ENCODE peak calls at places on chromosome 16, in seven cellular contexts. D, C, J, F, E, U and G are unnamed samples.

GRCh38 chr16:30353438-30354129 is 1.5 kb downstream of the CD2BP2 start:
- DNase-seq in E (no peak), U (no peak), F (no peak), D (no peak), J (no peak), C (no peak), G (no peak)

GRCh38 chr16:68533937-68534336 is 5.2 kb upstream of the ZFP90 start:
- DNase-seq in U (no peak), F (no peak), J (no peak), E (no peak), D (no peak), C (no peak), G (no peak)

GRCh38 chr16:86245895-86246294 is 264.4 kb upstream of the FOXF1 start:
- DNase-seq in C (no peak), J (no peak), U (no peak), D (no peak), E (no peak), F (peak; percentile 19), G (no peak)

GRCh38 chr16:75025766-75026165 is 26.9 kb downstream of the ZNRF1 start:
- DNase-seq in U (peak; percentile 45), D (no peak), C (no peak), J (no peak), E (peak; percentile 34), F (no peak), G (no peak)

GRCh38 chr16:86126891-86127290 is 227.9 kb downstream of the IRF8 start:
- DNase-seq in F (no peak), D (no peak), E (no peak), J (no peak), C (no peak), U (no peak), G (no peak)

GRCh38 chr16:72093448-72094265 is at the start of the genes DHX38 and TXNL4B:
- DNase-seq in D (peak; percentile 99), E (peak; percentile 92), U (peak; percentile 95), F (peak; percentile 85), C (peak; percentile 99), J (peak; percentile 98), G (peak; percentile 100)

GRCh38 chr16:1055557-1055924 is 17.0 kb upstream of the SSTR5 start:
- DNase-seq in D (no peak), J (no peak), F (no peak), C (no peak), U (no peak), E (no peak), G (no peak)

GRCh38 chr16:22217890-22218730 is 12.0 kb downstream of the EEF2K start:
- DNase-seq in E (no peak), J (peak; percentile 83), D (no peak), F (no peak), C (no peak), U (peak; percentile 76), G (no peak)

GRCh38 chr16:1825864-1826690 is 548 bp downstream of the HAGH start:
- DNase-seq in C (no peak), F (peak; percentile 59), U (no peak), D (no peak), J (no peak), E (peak; percentile 75), G (peak; percentile 32)

GRCh38 chr16:22014271-22014873 is 6.5 kb downstream of the MOSMO start:
- DNase-seq in C (no peak), U (no peak), E (no peak), J (no peak), F (no peak), D (no peak), G (no peak)

GRCh38 chr16:2710711-2711231 is 9.3 kb downstream of the PRSS27 start:
- DNase-seq in C (no peak), J (no peak), E (no peak), U (no peak), D (no peak), F (no peak), G (no peak)

GRCh38 chr16:2963074-2963610 is 933 bp upstream of the KREMEN2 start:
- DNase-seq in J (no peak), D (no peak), E (no peak), U (peak; percentile 90), C (no peak), F (no peak), G (no peak)

GRCh38 chr16:56294599-56294998 is 103.3 kb downstream of the GNAO1 start:
- DNase-seq in U (no peak), J (no peak), C (no peak), D (no peak), E (no peak), F (no peak), G (no peak)

GRCh38 chr16:1003551-1004347 is 22.2 kb downstream of the SOX8 start:
- DNase-seq in E (no peak), U (no peak), C (no peak), F (no peak), D (no peak), J (no peak), G (no peak)

GRCh38 chr16:75351183-75351582 is 82.1 kb downstream of the CFDP1 start:
- DNase-seq in C (no peak), U (no peak), D (no peak), J (no peak), E (peak; percentile 27), F (no peak), G (no peak)

GRCh38 chr16:49588729-49589384 is 215.3 kb downstream of the C16orf78 start:
- DNase-seq in U (no peak), C (peak; percentile 59), D (no peak), F (peak; percentile 53), J (no peak), E (no peak), G (no peak)

DNA sequence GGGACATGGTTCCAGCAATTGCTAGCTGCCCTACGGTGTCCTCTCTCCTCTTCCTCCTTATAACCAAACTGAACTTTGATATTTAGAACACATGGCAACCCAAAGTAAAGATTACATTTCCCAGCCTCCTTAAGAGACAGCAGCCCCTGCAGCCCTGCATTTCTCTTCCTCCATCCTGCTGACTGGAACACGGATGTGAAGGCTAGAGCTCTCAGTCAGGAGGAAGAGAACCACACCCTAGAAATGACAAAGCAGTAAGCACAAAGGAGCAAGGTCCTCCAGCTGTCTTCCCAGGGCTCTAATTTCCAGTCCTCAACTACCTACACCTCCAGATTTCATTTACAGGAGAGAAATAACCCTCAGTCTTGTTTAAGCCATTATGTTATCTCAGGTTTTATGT is 10.9 kb downstream of the DYNC1LI2 start:
- DNase-seq in J (no peak), F (no peak), U (peak; percentile 50), E (no peak), C (no peak), D (no peak), G (no peak)
- H3K36me3 ChIP-seq in J (peaks cover 16% of the 10 kb centered on the region), F (peaks cover 82% of the 10 kb centered on the region), U (peaks cover 93% of the 10 kb centered on the region), E (peaks cover 68% of the 10 kb centered on the region), C (peaks cover 97% of the 10 kb centered on the region), D (peaks cover 32% of the 10 kb centered on the region), G (peaks cover 42% of the 10 kb centered on the region)

GRCh38 chr16:10870808-10871156 is 6.2 kb upstream of the CIITA start:
- DNase-seq in C (no peak), F (no peak), J (no peak), E (no peak), D (no peak), U (no peak), G (no peak)

GRCh38 chr16:10868089-10868488 is 8.9 kb upstream of the CIITA start:
- DNase-seq in E (no peak), D (no peak), C (no peak), J (no peak), U (no peak), F (no peak), G (no peak)

GRCh38 chr16:10867199-10867598 is 9.8 kb upstream of the CIITA start:
- DNase-seq in J (no peak), F (no peak), U (no peak), E (no peak), C (no peak), D (no peak), G (no peak)

GRCh38 chr16:10870137-10870776 is 6.7 kb upstream of the CIITA start:
- DNase-seq in D (no peak), J (no peak), C (no peak), U (no peak), E (no peak), F (no peak), G (peak; percentile 64)

DNA sequence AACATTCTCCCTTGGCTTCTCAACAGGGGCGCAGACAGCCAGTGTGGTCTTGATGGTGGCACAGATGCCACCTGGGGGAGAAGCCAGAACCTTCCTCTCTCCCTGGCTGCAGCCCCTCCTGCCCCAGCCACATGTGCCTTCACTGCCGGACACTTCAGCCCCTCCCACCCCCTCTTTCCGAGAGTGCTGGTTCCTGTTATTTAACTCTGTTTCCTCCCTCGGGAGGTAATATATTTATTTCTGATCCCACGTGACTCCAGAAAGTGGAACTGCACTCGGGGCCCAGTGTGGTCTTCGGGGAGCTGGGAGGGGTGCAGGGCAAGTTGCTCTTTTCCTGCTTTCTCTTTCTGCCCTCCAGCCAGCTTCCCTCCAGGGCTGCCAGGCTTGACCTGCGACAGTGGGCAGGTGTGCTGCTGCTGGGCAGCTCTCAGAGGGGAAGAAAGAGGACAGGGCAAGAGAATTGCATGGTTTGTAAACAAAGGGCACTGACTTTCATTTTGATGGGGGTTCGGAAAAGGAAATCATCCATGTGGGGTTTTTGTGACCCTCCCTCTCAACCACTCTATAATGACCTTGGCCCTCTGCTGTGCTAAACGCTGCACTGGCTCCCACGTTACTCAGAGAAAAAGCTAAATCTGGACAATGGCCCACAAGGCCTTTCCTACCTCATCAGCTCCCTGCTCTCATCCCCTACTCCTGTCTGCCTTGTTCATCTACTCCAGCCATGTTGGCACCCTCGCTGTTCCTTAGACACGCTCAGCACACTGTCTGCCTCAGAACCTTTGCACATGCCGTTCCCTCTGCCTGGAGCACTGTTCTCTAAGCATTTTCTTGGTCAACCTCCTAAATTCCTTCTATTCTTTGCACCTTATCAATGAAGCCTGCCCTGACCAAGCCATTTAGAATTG is 8.2 kb upstream of the CIITA start:
- DNase-seq in F (no peak), D (no peak), C (no peak), E (no peak), J (no peak), U (no peak), G (no peak)
- TF ChIP-seq YY1 in F (no peak), D (no peak), C (no peak), E (no peak), J (no peak), U (no peak), G (no peak)

GRCh38 chr16:78113258-78113657 is 13.8 kb downstream of the WWOX start:
- DNase-seq in U (no peak), E (no peak), C (no peak), F (no peak), J (no peak), D (no peak), G (no peak)

GRCh38 chr16:78118469-78119025 is 19.1 kb downstream of the WWOX start:
- DNase-seq in E (no peak), U (no peak), F (no peak), D (no peak), J (no peak), C (no peak), G (no peak)

GRCh38 chr16:78115659-78116058 is 16.2 kb downstream of the WWOX start:
- DNase-seq in D (no peak), F (no peak), C (no peak), U (no peak), J (no peak), E (no peak), G (no peak)
- H3K36me3 ChIP-seq in D (no peaks in the 10 kb centered on the region), F (peaks cover 12% of the 10 kb centered on the region), C (peaks cover 57% of the 10 kb centered on the region), U (peaks cover 11% of the 10 kb centered on the region), J (no peaks in the 10 kb centered on the region), E (peaks cover 4% of the 10 kb centered on the region), G (peaks cover 39% of the 10 kb centered on the region)

DNA sequence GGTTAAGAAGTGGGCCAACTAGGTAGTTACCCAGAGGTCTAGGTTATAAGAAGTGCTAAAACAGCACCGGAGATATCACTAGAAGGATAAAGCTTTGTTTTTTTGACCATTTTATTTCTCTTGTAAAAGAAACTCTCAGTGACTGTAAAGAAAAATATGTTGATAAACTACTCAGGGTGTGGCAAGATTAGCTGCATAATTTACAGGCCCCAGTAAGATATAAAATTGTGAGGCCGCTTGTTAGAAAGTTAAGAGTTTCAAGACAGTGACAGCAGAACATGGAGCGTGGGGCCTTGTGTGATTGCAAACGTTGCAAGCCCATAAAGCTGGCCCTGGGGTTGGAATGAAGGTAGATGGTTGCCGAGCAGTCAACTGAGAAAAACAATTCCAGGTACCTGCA is 263.7 kb upstream of the EEF2KMT start:
- DNase-seq in D (no peak), C (no peak), U (no peak), J (no peak), F (no peak), E (no peak), G (no peak)
- TF ChIP-seq YY1 in D (no peak), C (no peak), U (no peak), J (no peak), F (no peak), E (no peak), G (no peak)